ENCODE peak calls at places on chromosomes 7 and 10, in eight cellular contexts. U is G401; J is left ventricle myocardium superior; M is Ammon's horn; N is SHP77; Q is CD8-positive, alpha-beta memory T cell; R is stimulated activated CD4-positive, alpha-beta T cell treated with anti-CD3 and anti-CD28 coated beads, Interleukin-2, amount 100 ng/mL, for 24 hours; Z is EL. T is an unnamed sample.

GRCh38 chr7:132485136-132485535 is 91.1 kb downstream of the PLXNA4 start:
- DNase-seq in R (no peak), N (no peak), U (no peak), Q (no peak), M (no peak), J (no peak), Z (no peak), T (no peak)

GRCh38 chr7:151459726-151460473 is 20.0 kb upstream of the CRYGN start:
- DNase-seq in R (no peak), N (no peak), J (peak; percentile 85), Z (peak; percentile 95), U (peak; percentile 69), Q (no peak), M (peak; percentile 85), T (peak; percentile 58)

GRCh38 chr10:130013938-130014733 is 50.1 kb upstream of the EBF3 start:
- DNase-seq in M (no peak), R (no peak), J (no peak), Z (no peak), U (no peak), Q (no peak), N (no peak), T (no peak)

GRCh38 chr7:68770649-68771048 is 827.6 kb upstream of the AUTS2 start:
- DNase-seq in R (no peak), J (peak; percentile 83), M (peak; percentile 16), Z (no peak), Q (no peak), U (peak; percentile 14), N (no peak), T (no peak)

GRCh38 chr10:48364659-48365405 is 58.4 kb downstream of the MAPK8 start:
- DNase-seq in N (no peak), U (peak; percentile 44), J (no peak), Z (peak; percentile 55), M (peak; percentile 39), R (no peak), Q (no peak), T (no peak)

GRCh38 chr7:132422502-132423101 is 153.7 kb downstream of the PLXNA4 start:
- DNase-seq in J (no peak), M (no peak), R (no peak), N (no peak), U (no peak), Q (no peak), Z (no peak), T (no peak)

GRCh38 chr7:151518781-151519044 is 982 bp downstream of the RHEB start:
- DNase-seq in Z (no peak), U (no peak), Q (no peak), R (no peak), N (no peak), M (no peak), J (no peak), T (no peak)

GRCh38 chr10:78925800-78926319 is 142.9 kb upstream of the ZMIZ1 start:
- DNase-seq in U (no peak), R (no peak), Q (no peak), N (no peak), J (no peak), M (no peak), Z (peak; percentile 87), T (no peak)

GRCh38 chr10:60389413-60390009 is at the start of gene ANK3:
- DNase-seq in Q (no peak), M (peak; percentile 61), J (no peak), R (no peak), N (no peak), Z (no peak), U (peak; percentile 85), T (no peak)

GRCh38 chr10:100736144-100736808 is 9.1 kb upstream of the PAX2 start:
- DNase-seq in J (no peak), Q (no peak), U (no peak), N (no peak), R (no peak), M (no peak), Z (no peak), T (no peak)

GRCh38 chr10:113788604-113789083 is 37.2 kb downstream of the PLEKHS1 start:
- DNase-seq in U (no peak), M (peak; percentile 47), R (no peak), J (no peak), Q (no peak), N (no peak), Z (peak; percentile 92), T (peak; percentile 22)

GRCh38 chr10:6146921-6147320 is 55.8 kb upstream of the PFKFB3 start:
- DNase-seq in U (no peak), R (no peak), Q (no peak), J (peak; percentile 19), N (no peak), Z (no peak), M (no peak), T (no peak)

GRCh38 chr7:50303082-50303893 is 1.2 kb upstream of the IKZF1 start:
- DNase-seq in J (no peak), R (no peak), Q (no peak), U (no peak), M (no peak), N (no peak), Z (no peak), T (no peak)

GRCh38 chr10:94680544-94680943 is 3.0 kb upstream of the CYP2C18 start:
- DNase-seq in R (no peak), Q (no peak), M (no peak), U (no peak), Z (no peak), J (no peak), N (no peak), T (no peak)

GRCh38 chr7:27187702-27188665 is 3.0 kb upstream of the HOXA11 start:
- DNase-seq in R (no peak), J (no peak), Q (no peak), Z (peak; percentile 59), U (no peak), M (no peak), N (no peak), T (no peak)

GRCh38 chr7:139828880-139829653 is at the start of gene TBXAS1:
- DNase-seq in N (no peak), R (no peak), M (peak; percentile 58), Z (no peak), U (no peak), J (peak; percentile 33), Q (no peak), T (no peak)

GRCh38 chr7:47488205-47488968 is 93.5 kb downstream of the TNS3 start:
- DNase-seq in Z (no peak), R (no peak), J (no peak), M (no peak), U (no peak), Q (no peak), N (no peak), T (no peak)